ENCODE peak calls at places on chromosomes 6 and 20, in five cellular contexts. R is ovary, J is suprapubic skin, Z is HCT116, F is esophagus squamous epithelium. H is an unnamed sample.

GRCh38 chr6:111276736-111277135 is 189.4 kb downstream of the SLC16A10 start:
- DNase-seq in R (no peak), J (no peak), Z (no peak), F (no peak), H (no peak)

GRCh38 chr20:916125-916799 is at the start of gene ANGPT4:
- DNase-seq in R (peak), J (no peak), Z (no peak), F (no peak), H (no peak)

GRCh38 chr6:96345501-96345900 is 176.1 kb upstream of the UFL1 start:
- DNase-seq in R (no peak), J (no peak), Z (no peak), F (no peak), H (no peak)

GRCh38 chr6:23202207-23202606 is 632.8 kb downstream of the HDGFL1 start:
- DNase-seq in R (no peak), J (no peak), Z (no peak), F (no peak), H (no peak)

GRCh38 chr6:13425971-13426931 is 61.1 kb downstream of the GFOD1 start:
- DNase-seq in R (no peak), J (no peak), Z (no peak), F (no peak), H (no peak)

GRCh38 chr6:103675807-103676406 is 1183.8 kb downstream of the HACE1 start:
- DNase-seq in R (no peak), J (no peak), Z (no peak), F (no peak), H (no peak)

GRCh38 chr20:38982291-38982690 is 20.1 kb downstream of the DHX35 start:
- DNase-seq in R (no peak), J (no peak), Z (no peak), F (no peak), H (no peak)

GRCh38 chr6:152981219-152981618 is 1.6 kb downstream of the FBXO5 start:
- DNase-seq in R (no peak), J (no peak), Z (no peak), F (no peak), H (no peak)

GRCh38 chr6:28948782-28949486 is 25.1 kb upstream of the TRIM27 start:
- DNase-seq in R (no peak), J (no peak), Z (no peak), F (no peak), H (no peak)

GRCh38 chr20:37522258-37523011 is 1.4 kb downstream of the NNAT start:
- DNase-seq in R (no peak), J (no peak), Z (no peak), F (no peak), H (no peak)

GRCh38 chr6:45710304-45710821 is 305.3 kb downstream of the CLIC5 start:
- DNase-seq in R (no peak), J (no peak), Z (no peak), F (no peak), H (peak)

GRCh38 chr6:32679501-32679900 is 13.0 kb upstream of the HLA-DQB1 start:
- DNase-seq in R (no peak), J (no peak), Z (no peak), F (no peak), H (no peak)

GRCh38 chr20:40258931-40259330 is 430.1 kb downstream of the MAFB start:
- DNase-seq in R (no peak), J (no peak), Z (no peak), F (no peak), H (no peak)

GRCh38 chr20:32780278-32780677 is 18.1 kb downstream of the DNMT3B start:
- DNase-seq in R (no peak), J (no peak), Z (no peak), F (no peak), H (no peak)

GRCh38 chr6:3296113-3296512 is 37.4 kb downstream of the PSMG4 start:
- DNase-seq in R (no peak), J (peak), Z (no peak), F (no peak), H (no peak)

GRCh38 chr6:144731229-144731628 is 446.1 kb downstream of the UTRN start:
- DNase-seq in R (no peak), J (no peak), Z (no peak), F (no peak), H (no peak)

GRCh38 chr6:8131265-8131897 is 29.0 kb upstream of the EEF1E1 start:
- DNase-seq in R (no peak), J (no peak), Z (peak), F (no peak), H (peak)

GRCh38 chr20:57433658-57434389 is 42.6 kb downstream of the RBM38 start:
- DNase-seq in R (no peak), J (no peak), Z (no peak), F (no peak), H (no peak)

GRCh38 chr6:1604347-1604990 is 5.2 kb upstream of the FOXC1 start:
- DNase-seq in R (peak), J (peak), Z (no peak), F (no peak), H (peak)

GRCh38 chr6:136429681-136430080 is 120.5 kb downstream of the MAP7 start:
- DNase-seq in R (no peak), J (no peak), Z (no peak), F (no peak), H (no peak)

GRCh38 chr6:20211037-20211940 is 980 bp downstream of the MBOAT1 start:
- DNase-seq in R (no peak), J (no peak), Z (no peak), F (no peak), H (peak)

GRCh38 chr6:33207569-33208088 is 671 bp upstream of the RING1 start:
- DNase-seq in R (peak), J (peak), Z (no peak), F (no peak), H (peak)

GRCh38 chr6:7138921-7139358 is 31.2 kb downstream of the RREB1 start:
- DNase-seq in R (no peak), J (no peak), Z (peak), F (no peak), H (peak)

GRCh38 chr6:25312034-25312620 is 33.0 kb downstream of the CARMIL1 start:
- DNase-seq in R (no peak), J (no peak), Z (no peak), F (no peak), H (no peak)

GRCh38 chr6:156776470-156776840 is 723 bp upstream of the ARID1B start:
- DNase-seq in R (no peak), J (no peak), Z (no peak), F (no peak), H (peak)

GRCh38 chr6:55957961-55958422 is 82.6 kb upstream of the BMP5 start:
- DNase-seq in R (no peak), J (no peak), Z (no peak), F (no peak), H (no peak)

GRCh38 chr6:20483902-20484497 is 50.3 kb upstream of the CDKAL1 start:
- DNase-seq in R (no peak), J (no peak), Z (no peak), F (no peak), H (no peak)

GRCh38 chr20:48191200-48191599 is 405.9 kb upstream of the SULF2 start:
- DNase-seq in R (no peak), J (no peak), Z (no peak), F (no peak), H (no peak)

GRCh38 chr6:131070061-131070460 is 7.0 kb upstream of the EPB41L2 start:
- DNase-seq in R (no peak), J (no peak), Z (no peak), F (no peak), H (no peak)

GRCh38 chr6:136284909-136285308 is 4.7 kb downstream of the BCLAF1 start:
- DNase-seq in R (no peak), J (no peak), Z (no peak), F (no peak), H (no peak)

GRCh38 chr6:116422238-116422637 is 38.9 kb upstream of the CALHM6 start:
- DNase-seq in R (no peak), J (no peak), Z (no peak), F (no peak), H (no peak)

GRCh38 chr20:32589256-32589655 is 4.1 kb upstream of the NOL4L start:
- DNase-seq in R (no peak), J (no peak), Z (no peak), F (no peak), H (no peak)

GRCh38 chr20:50510706-50511401 is 671 bp downstream of the PTPN1 start:
- DNase-seq in R (no peak), J (peak), Z (no peak), F (no peak), H (no peak)

GRCh38 chr20:53578492-53579222 is 15.0 kb downstream of the ZNF217 start:
- DNase-seq in R (peak), J (no peak), Z (peak), F (peak), H (peak)

GRCh38 chr6:156899532-156899931 is 122.4 kb downstream of the ARID1B start:
- DNase-seq in R (no peak), J (no peak), Z (no peak), F (no peak), H (no peak)

GRCh38 chr6:81944661-81945060 is 192.2 kb upstream of the TENT5A start:
- DNase-seq in R (no peak), J (no peak), Z (no peak), F (no peak), H (no peak)

GRCh38 chr6:31740397-31741223 is 805 bp downstream of the MSH5 start:
- DNase-seq in R (no peak), J (no peak), Z (no peak), F (no peak), H (no peak)

GRCh38 chr6:104936766-104937535 is 20.0 kb upstream of the LIN28B start:
- DNase-seq in R (no peak), J (no peak), Z (no peak), F (no peak), H (no peak)
- H3K27ac ChIP-seq in R (no peak), J (no peak), Z (no peak), F (no peak), H (no peak)

DNA sequence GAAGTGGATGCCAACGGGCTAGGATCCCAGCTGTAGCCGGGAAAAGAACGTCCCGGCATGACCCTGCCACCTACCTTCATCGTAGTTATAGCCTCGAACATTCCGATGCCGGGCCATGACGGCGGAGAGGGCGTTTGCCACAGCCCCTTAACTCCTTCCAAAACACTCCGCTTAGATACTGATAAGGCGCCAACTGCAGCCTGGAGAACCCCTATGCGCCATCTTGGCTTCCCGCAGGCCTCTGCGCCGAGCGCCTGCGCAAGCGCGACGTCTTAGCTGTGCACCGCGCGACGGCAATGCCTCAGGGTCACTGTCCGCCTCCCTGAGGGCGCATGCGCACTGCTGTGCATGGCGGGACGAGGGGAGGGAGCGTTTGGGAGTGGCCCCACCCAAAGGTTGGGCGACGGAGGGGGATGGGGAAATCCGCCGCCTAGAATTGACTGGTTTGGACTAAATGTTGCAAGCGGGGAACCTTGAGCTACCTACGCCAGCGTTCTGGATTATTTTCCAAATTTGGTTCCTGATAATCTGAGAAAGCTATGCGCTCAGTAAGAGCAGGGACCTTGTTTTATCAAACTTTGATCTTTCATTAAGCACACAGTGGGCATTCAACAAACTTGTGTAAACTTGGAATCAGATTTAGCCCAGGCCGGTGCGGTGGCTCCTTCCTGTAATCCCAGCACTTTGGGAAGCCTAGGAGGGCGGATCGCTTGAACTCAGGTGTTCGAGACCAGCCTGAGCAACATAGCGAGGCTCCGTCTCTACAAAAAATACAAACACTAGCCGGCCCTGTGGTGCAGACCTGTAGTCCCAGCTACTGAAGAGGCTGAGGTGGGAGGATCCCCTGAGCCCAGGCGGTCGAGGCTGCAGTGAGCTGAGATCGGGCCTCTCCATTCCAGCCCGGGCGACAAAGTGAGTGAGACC is at the start of gene HBS1L:
- DNase-seq in R (peak), J (peak), Z (peak), F (peak), H (peak)
- TF ChIP-seq POLR2A in R (peak), J (peak), Z (peak), F (no peak), H (peak)

GRCh38 chr6:106085984-106086832 is at the start of gene PRDM1:
- DNase-seq in R (peak), J (peak), Z (peak), F (peak), H (peak)

GRCh38 chr6:106087548-106088325 is 1.6 kb downstream of the PRDM1 start:
- DNase-seq in R (peak), J (no peak), Z (no peak), F (no peak), H (no peak)

GRCh38 chr6:106092279-106092678 is 6.1 kb downstream of the PRDM1 start:
- DNase-seq in R (no peak), J (no peak), Z (no peak), F (no peak), H (no peak)

GRCh38 chr6:106085687-106085983 is 501 bp upstream of the PRDM1 start:
- DNase-seq in R (no peak), J (no peak), Z (no peak), F (no peak), H (no peak)

GRCh38 chr6:106089981-106090380 is 3.8 kb downstream of the PRDM1 start:
- DNase-seq in R (no peak), J (no peak), Z (no peak), F (no peak), H (no peak)
- H3K4me3 ChIP-seq in R (no peak), J (peak), Z (no peak), F (peak), H (no peak)

GRCh38 chr6:37018152-37019064 is 13.0 kb downstream of the FGD2 start:
- DNase-seq in R (peak), J (peak), Z (peak), F (peak), H (peak)

GRCh38 chr6:37019065-37019450 is 13.6 kb downstream of the FGD2 start:
- DNase-seq in R (no peak), J (no peak), Z (no peak), F (no peak), H (peak)

GRCh38 chr6:37015532-37015931 is 10.1 kb downstream of the FGD2 start:
- DNase-seq in R (no peak), J (no peak), Z (no peak), F (no peak), H (no peak)

GRCh38 chr6:37016995-37017394 is 11.5 kb downstream of the FGD2 start:
- DNase-seq in R (no peak), J (no peak), Z (no peak), F (no peak), H (no peak)

DNA sequence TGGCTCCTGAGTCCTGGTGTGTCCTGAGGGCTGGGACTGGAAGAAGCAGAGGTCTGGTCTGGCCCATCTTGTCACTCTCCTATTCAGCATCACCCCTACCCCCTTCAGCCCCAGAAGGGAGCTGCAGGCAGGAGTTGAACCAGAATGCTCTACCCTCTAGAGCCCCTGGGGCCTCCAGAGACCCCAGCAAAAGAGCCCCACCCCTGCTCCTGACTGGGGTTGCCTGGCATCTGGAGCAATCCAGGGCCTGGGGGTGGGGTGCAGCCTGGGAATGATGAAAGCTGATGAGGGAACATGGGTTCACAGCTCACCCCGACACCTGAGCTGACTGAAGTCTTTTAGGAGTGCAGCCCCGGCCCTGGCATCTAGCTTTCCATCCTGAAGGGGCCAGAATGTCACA is 12.2 kb downstream of the FGD2 start:
- DNase-seq in R (no peak), J (no peak), Z (no peak), F (no peak), H (no peak)
- H3K27ac ChIP-seq in R (no peak), J (no peak), Z (no peak), F (peak), H (no peak)

GRCh38 chr6:104705916-104706442 is 153.7 kb downstream of the HACE1 start:
- DNase-seq in R (no peak), J (no peak), Z (no peak), F (no peak), H (no peak)

GRCh38 chr6:104710543-104711335 is 149.0 kb downstream of the HACE1 start:
- DNase-seq in R (no peak), J (no peak), Z (no peak), F (no peak), H (no peak)

GRCh38 chr6:104713982-104714381 is 145.7 kb downstream of the HACE1 start:
- DNase-seq in R (no peak), J (no peak), Z (no peak), F (no peak), H (no peak)

GRCh38 chr6:104714796-104715195 is 144.9 kb downstream of the HACE1 start:
- DNase-seq in R (no peak), J (no peak), Z (no peak), F (no peak), H (no peak)

DNA sequence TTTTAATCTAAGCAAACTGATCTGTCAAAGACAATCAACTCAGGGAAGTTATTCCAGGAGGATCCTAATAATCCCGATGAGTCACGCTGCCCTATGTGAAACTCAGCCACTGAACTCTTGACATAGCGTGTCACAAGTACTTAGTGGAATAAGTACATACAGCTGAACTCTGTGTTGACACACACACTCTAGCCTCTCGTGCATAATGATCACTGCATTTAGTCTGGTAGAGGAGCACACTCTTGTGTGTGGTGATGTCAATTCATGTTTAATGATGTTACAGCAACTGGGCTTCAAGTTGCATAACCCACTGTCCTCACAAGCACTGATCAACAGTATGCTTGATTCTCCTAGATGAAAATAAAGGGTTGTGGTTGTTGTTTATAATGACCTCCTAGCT is 148.3 kb downstream of the HACE1 start:
- DNase-seq in R (no peak), J (no peak), Z (no peak), F (no peak), H (no peak)
- TF ChIP-seq POLR2A in R (no peak), J (no peak), Z (no peak), F (no peak), H (no peak)

DNA sequence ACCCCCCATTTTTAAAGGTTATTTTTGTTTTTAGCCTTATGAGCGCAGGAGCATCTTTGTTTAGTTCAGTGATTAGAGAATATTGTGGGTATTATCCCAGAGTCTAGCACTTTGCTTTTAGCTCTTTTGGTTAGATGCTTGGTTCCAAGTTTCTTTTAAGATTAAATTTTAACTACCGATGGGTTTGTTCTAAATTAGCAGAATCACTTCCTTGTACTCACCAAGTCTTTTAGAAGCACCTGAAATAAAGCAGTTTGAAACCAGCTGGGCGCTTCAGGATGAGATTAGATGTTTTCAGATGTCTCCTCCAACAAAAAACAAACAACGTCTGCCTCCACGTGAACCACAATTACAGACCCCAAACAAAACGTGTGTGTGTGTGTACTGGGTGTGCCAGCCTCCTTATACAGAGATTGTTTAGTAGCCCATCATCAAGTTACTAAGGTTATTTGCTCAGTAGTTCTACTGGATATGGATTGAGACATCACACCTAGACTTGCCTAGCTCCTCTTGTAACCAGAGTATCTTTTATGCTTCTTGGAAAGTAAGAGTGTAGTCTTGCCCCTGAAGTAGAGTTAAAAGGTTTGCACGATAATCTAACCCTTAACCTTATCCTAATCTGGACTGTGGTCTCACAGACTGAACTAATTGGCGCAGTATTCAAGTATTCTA is 2.2 kb downstream of the DSTN start:
- DNase-seq in R (no peak), J (no peak), Z (no peak), F (no peak), H (no peak)
- H3K4me3 ChIP-seq in R (peak), J (peak), Z (no peak), F (peak), H (no peak)

DNA sequence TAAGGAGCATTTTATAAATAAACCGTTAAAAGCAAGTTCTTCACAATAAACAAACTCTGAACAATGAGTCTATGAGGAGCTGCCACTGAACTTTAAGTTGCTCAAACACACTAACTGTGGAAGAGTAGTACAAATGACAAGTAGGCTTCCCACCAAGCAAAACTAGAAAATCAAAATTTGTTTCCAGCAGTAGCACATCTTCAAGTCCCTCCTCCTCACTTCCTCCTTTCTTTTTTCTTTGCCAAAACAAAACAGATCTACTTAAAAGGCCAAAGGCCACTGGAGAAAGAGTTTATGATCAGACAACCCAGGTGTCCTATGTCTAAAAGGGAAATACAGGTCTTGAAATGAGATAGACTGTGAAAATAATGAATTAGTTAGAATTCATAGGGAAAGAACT is 17.1 kb upstream of the FAM135A start:
- DNase-seq in R (no peak), J (no peak), Z (no peak), F (no peak), H (no peak)
- H3K27ac ChIP-seq in R (no peak), J (peak), Z (no peak), F (peak), H (peak)

H was measured in body of pancreas.